ENCODE peak calls at places on chromosomes 4 and X, in nine cellular contexts. One of them, this sample, is unnamed.

GRCh38 chr4:86664959-86665358 is 70.8 kb downstream of the PTPN13 start:
- DNase-seq in fibroblast of mammary gland: peak; percentile 85
- DNase-seq in kidney epithelial cell: peak; percentile 62
- DNase-seq in heart right ventricle: no peak
- DNase-seq in CD4-positive, alpha-beta T cell: no peak
- DNase-seq in AG09319: peak; percentile 28
- DNase-seq in neural crest cell: no peak
- DNase-seq in GM20000: no peak
- DNase-seq in Calu3: no peak
- DNase-seq in this sample: no peak

GRCh38 chrX:153601511-153602110 is 2.7 kb upstream of the CCNQ start:
- DNase-seq in fibroblast of mammary gland: no peak
- DNase-seq in kidney epithelial cell: no peak
- DNase-seq in heart right ventricle: no peak
- DNase-seq in CD4-positive, alpha-beta T cell: no peak
- DNase-seq in AG09319: no peak
- DNase-seq in neural crest cell: no peak
- DNase-seq in GM20000: no peak
- DNase-seq in Calu3: no peak
- DNase-seq in this sample: no peak

GRCh38 chrX:18620349-18620748 is 51.6 kb downstream of the RS1 start:
- DNase-seq in fibroblast of mammary gland: no peak
- DNase-seq in kidney epithelial cell: no peak
- DNase-seq in heart right ventricle: no peak
- DNase-seq in CD4-positive, alpha-beta T cell: no peak
- DNase-seq in AG09319: no peak
- DNase-seq in neural crest cell: no peak
- DNase-seq in GM20000: peak; percentile 3
- DNase-seq in Calu3: peak; percentile 37
- DNase-seq in this sample: no peak

GRCh38 chr4:26839016-26839415 is 21.6 kb upstream of the STIM2 start:
- DNase-seq in fibroblast of mammary gland: no peak
- DNase-seq in kidney epithelial cell: no peak
- DNase-seq in heart right ventricle: no peak
- DNase-seq in CD4-positive, alpha-beta T cell: no peak
- DNase-seq in AG09319: no peak
- DNase-seq in neural crest cell: no peak
- DNase-seq in GM20000: no peak
- DNase-seq in Calu3: no peak
- DNase-seq in this sample: no peak

GRCh38 chrX:85052207-85052606 is 48.5 kb downstream of the APOOL start:
- DNase-seq in fibroblast of mammary gland: peak; percentile 51
- DNase-seq in kidney epithelial cell: no peak
- DNase-seq in heart right ventricle: no peak
- DNase-seq in CD4-positive, alpha-beta T cell: no peak
- DNase-seq in AG09319: no peak
- DNase-seq in neural crest cell: no peak
- DNase-seq in GM20000: no peak
- DNase-seq in Calu3: no peak
- DNase-seq in this sample: no peak

GRCh38 chrX:141220342-141221008 is 21.8 kb downstream of the SPANXC start:
- DNase-seq in fibroblast of mammary gland: peak; percentile 71
- DNase-seq in kidney epithelial cell: peak; percentile 69
- DNase-seq in heart right ventricle: no peak
- DNase-seq in CD4-positive, alpha-beta T cell: no peak
- DNase-seq in AG09319: peak; percentile 2
- DNase-seq in neural crest cell: no peak
- DNase-seq in GM20000: no peak
- DNase-seq in Calu3: no peak
- DNase-seq in this sample: no peak

GRCh38 chr4:32169841-32170240 is 1449.7 kb downstream of the PCDH7 start:
- DNase-seq in fibroblast of mammary gland: no peak
- DNase-seq in kidney epithelial cell: no peak
- DNase-seq in heart right ventricle: no peak
- DNase-seq in CD4-positive, alpha-beta T cell: no peak
- DNase-seq in AG09319: no peak
- DNase-seq in neural crest cell: no peak
- DNase-seq in GM20000: no peak
- DNase-seq in Calu3: no peak
- DNase-seq in this sample: no peak

GRCh38 chr4:57023104-57023503 is 44.4 kb downstream of the POLR2B start:
- DNase-seq in fibroblast of mammary gland: peak; percentile 88
- DNase-seq in kidney epithelial cell: no peak
- DNase-seq in heart right ventricle: no peak
- DNase-seq in CD4-positive, alpha-beta T cell: no peak
- DNase-seq in AG09319: peak; percentile 43
- DNase-seq in neural crest cell: no peak
- DNase-seq in GM20000: no peak
- DNase-seq in Calu3: no peak
- DNase-seq in this sample: no peak

GRCh38 chrX:135513140-135513535 is 7.3 kb upstream of the INTS6L start:
- DNase-seq in fibroblast of mammary gland: no peak
- DNase-seq in kidney epithelial cell: no peak
- DNase-seq in heart right ventricle: no peak
- DNase-seq in CD4-positive, alpha-beta T cell: no peak
- DNase-seq in AG09319: no peak
- DNase-seq in neural crest cell: no peak
- DNase-seq in GM20000: no peak
- DNase-seq in Calu3: no peak
- DNase-seq in this sample: no peak

DNA sequence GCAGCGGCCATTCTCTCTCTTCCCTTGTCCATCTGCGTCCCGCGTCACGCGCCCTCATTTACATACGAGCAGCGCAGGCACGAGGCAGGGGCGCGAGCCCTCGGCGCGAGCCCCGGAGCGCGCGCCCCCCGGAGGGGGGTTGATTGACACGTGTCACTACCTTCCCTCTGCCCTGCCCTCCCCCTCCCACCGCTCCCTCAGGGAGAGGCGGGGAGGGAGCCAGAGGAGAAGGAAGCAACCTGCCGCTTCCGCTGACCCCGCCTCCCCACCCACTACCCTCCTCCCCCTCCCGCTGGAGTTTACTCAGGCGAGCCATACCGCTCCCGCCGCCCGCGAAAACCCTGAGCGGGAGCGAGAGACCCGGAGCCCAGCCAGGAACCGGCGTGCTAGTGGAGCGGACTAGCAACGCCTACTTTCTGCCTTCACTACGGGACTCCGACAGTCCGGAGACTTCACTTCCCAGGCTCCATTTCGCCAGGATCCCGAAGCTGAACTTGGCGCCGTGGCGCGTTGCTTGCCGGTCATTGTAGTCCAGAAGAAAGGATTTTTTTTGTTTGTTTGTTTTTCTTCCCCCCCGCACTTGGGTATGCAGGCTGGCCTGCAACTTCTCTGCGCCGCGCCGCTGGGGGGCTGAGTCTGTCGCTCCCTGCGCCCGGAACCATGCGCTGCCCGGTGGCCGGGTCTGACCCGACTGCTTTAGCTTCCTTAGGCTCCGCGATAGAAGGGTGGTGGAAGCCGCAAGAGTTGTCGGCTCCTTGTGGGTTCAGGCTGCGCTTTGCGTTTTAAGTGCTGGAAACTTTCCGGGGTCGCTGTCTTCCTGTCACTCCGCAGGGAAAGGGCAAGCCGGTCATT is at the start of gene LCORL:
- DNase-seq in fibroblast of mammary gland: peak; percentile 97
- DNase-seq in kidney epithelial cell: peak; percentile 82
- DNase-seq in heart right ventricle: peak; percentile 90
- DNase-seq in CD4-positive, alpha-beta T cell: peak; percentile 74
- DNase-seq in AG09319: peak; percentile 83
- DNase-seq in neural crest cell: peak; percentile 84
- DNase-seq in GM20000: peak; percentile 94
- DNase-seq in Calu3: peak; percentile 89
- DNase-seq in this sample: peak; percentile 89
- TF ChIP-seq CTCF in fibroblast of mammary gland: no peak
- TF ChIP-seq CTCF in kidney epithelial cell: no peak
- TF ChIP-seq CTCF in heart right ventricle: no peak
- TF ChIP-seq CTCF in CD4-positive, alpha-beta T cell: no peak
- TF ChIP-seq CTCF in AG09319: no peak
- TF ChIP-seq CTCF in neural crest cell: peak; percentile 27
- TF ChIP-seq CTCF in GM20000: no peak
- TF ChIP-seq CTCF in Calu3: no peak
- TF ChIP-seq CTCF in this sample: no peak

DNA sequence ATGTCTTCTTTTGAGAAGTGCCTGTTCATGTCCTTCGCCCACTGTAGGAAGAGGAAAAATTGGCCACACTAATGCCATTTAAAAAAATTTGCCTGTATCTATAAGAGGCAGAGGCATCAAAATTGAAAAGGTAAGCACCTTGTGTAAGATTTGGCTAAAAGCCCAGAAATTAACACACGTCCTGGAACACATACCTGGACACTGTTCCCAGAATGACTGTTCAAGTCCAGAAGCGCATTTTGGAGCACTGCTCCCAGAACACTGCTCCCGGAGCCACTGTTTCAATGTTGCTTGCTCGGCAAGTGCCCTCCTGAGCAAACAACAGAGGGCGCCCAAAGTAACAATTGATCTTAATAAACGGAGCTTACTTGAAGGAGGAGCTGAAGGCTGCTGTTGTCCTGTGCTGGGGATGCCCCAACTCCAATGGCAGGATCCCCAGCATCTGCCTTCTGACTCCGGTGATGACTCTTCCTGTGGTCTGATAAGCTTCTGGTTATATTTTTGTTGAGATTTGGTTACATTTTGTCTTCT is 1958.6 kb downstream of the C4orf33 start:
- DNase-seq in fibroblast of mammary gland: no peak
- DNase-seq in kidney epithelial cell: no peak
- DNase-seq in heart right ventricle: no peak
- DNase-seq in CD4-positive, alpha-beta T cell: no peak
- DNase-seq in AG09319: no peak
- DNase-seq in neural crest cell: no peak
- DNase-seq in GM20000: no peak
- DNase-seq in Calu3: no peak
- DNase-seq in this sample: no peak
- TF ChIP-seq CTCF in fibroblast of mammary gland: no peak
- TF ChIP-seq CTCF in kidney epithelial cell: no peak
- TF ChIP-seq CTCF in heart right ventricle: no peak
- TF ChIP-seq CTCF in CD4-positive, alpha-beta T cell: no peak
- TF ChIP-seq CTCF in AG09319: no peak
- TF ChIP-seq CTCF in neural crest cell: no peak
- TF ChIP-seq CTCF in GM20000: no peak
- TF ChIP-seq CTCF in Calu3: no peak
- TF ChIP-seq CTCF in this sample: no peak

DNA sequence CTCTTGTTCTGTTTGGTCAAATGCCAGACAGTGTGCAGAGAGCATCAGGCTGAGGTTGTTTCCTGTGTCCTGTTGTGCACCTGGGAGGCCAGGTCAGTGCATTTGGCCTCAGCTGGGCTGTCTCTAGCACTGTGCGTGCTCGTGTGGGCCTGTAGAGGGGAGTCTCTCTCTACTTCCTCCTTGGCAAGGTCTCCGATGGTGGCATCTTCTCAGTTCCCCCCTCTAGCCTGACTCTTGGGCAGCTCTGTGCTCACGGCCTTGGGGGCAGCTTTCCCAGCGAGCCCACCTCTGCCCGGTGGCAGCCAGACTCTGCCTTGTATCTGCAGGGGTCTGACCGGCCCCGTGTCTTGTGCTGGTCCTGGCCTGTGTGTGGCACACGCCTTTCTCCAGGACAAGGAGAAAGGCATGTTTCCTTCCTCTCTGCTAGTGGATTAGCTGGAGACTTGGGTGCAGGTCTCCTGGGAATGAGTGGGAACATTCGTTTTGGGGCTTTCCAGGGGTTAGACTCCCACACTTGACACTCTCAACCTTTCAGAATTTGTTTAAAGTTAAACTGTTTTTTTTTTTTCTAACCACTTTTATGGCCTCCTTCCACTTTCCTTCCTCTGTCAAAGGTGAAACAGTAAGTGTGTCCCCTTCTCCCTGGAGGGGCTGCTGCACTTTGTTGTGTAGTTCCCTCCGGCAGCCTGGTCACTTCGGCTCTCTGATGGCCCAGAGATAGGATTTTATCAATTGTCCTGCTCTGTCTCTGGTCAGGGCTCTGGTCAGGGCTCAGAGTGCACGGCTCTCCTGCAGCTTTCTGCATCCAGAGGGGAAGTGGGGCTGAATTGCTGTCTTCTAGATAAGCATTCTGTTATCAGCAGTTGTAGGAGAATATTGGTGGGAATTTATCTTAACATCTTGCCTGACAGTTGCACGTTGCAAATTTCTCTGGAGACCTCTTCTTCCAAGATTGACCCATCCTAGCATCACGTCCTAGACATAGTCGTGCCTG is 62.5 kb downstream of the FAM193A start:
- DNase-seq in fibroblast of mammary gland: peak; percentile 9
- DNase-seq in kidney epithelial cell: no peak
- DNase-seq in heart right ventricle: no peak
- DNase-seq in CD4-positive, alpha-beta T cell: no peak
- DNase-seq in AG09319: no peak
- DNase-seq in neural crest cell: no peak
- DNase-seq in GM20000: peak; percentile 67
- DNase-seq in Calu3: no peak
- DNase-seq in this sample: no peak
- TF ChIP-seq CTCF in fibroblast of mammary gland: no peak
- TF ChIP-seq CTCF in kidney epithelial cell: no peak
- TF ChIP-seq CTCF in heart right ventricle: no peak
- TF ChIP-seq CTCF in CD4-positive, alpha-beta T cell: no peak
- TF ChIP-seq CTCF in AG09319: no peak
- TF ChIP-seq CTCF in neural crest cell: no peak
- TF ChIP-seq CTCF in GM20000: peak; percentile 35
- TF ChIP-seq CTCF in Calu3: no peak
- TF ChIP-seq CTCF in this sample: no peak

DNA sequence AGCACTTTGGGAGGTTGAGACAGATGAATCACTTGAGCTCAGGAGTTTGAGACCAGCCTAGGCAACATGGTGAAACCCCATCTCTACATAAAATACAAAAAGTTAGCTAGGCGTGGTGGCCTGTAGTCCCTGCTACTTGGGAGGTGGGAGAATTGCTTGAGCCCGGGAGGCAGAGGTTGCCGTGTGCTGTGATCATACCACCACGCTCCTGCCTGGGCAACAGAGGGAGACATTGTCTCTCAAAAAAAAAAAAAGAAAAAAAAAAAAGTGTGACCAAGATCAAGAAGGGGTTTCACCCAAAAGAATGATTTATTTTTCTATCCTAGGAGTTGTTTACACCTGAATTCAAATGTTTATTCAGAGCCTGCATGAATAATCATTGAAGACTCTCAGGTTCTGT is 572.4 kb upstream of the GALNT7 start:
- DNase-seq in fibroblast of mammary gland: no peak
- DNase-seq in kidney epithelial cell: no peak
- DNase-seq in heart right ventricle: no peak
- DNase-seq in CD4-positive, alpha-beta T cell: no peak
- DNase-seq in AG09319: no peak
- DNase-seq in neural crest cell: no peak
- DNase-seq in GM20000: no peak
- DNase-seq in Calu3: no peak
- DNase-seq in this sample: no peak
- TF ChIP-seq CTCF in fibroblast of mammary gland: no peak
- TF ChIP-seq CTCF in kidney epithelial cell: peak; percentile 9
- TF ChIP-seq CTCF in heart right ventricle: no peak
- TF ChIP-seq CTCF in CD4-positive, alpha-beta T cell: no peak
- TF ChIP-seq CTCF in AG09319: no peak
- TF ChIP-seq CTCF in neural crest cell: peak; percentile 27
- TF ChIP-seq CTCF in GM20000: no peak
- TF ChIP-seq CTCF in Calu3: no peak
- TF ChIP-seq CTCF in this sample: no peak

GRCh38 chr4:106818764-106819163 is 217.3 kb downstream of the DKK2 start:
- DNase-seq in fibroblast of mammary gland: peak; percentile 2
- DNase-seq in kidney epithelial cell: no peak
- DNase-seq in heart right ventricle: no peak
- DNase-seq in CD4-positive, alpha-beta T cell: no peak
- DNase-seq in AG09319: no peak
- DNase-seq in neural crest cell: no peak
- DNase-seq in GM20000: no peak
- DNase-seq in Calu3: no peak
- DNase-seq in this sample: no peak
- TF ChIP-seq CTCF in fibroblast of mammary gland: peak; percentile 28
- TF ChIP-seq CTCF in kidney epithelial cell: no peak
- TF ChIP-seq CTCF in heart right ventricle: no peak
- TF ChIP-seq CTCF in CD4-positive, alpha-beta T cell: no peak
- TF ChIP-seq CTCF in AG09319: peak; percentile 26
- TF ChIP-seq CTCF in neural crest cell: peak; percentile 48
- TF ChIP-seq CTCF in GM20000: no peak
- TF ChIP-seq CTCF in Calu3: no peak
- TF ChIP-seq CTCF in this sample: peak; percentile 34

This sample was measured in endothelial cell.